ENCODE peak calls at places on chromosomes 12 and 14, in nine cellular contexts. E, V, W, J, T, B, O, L and Y are unnamed samples.
A peak's percentile ranks its signal among the peaks of the same experiment; 100 is the strongest.

GRCh38 chr12:47779301-47779942 is 6.4 kb downstream of the SLC48A1 start:
- DNase-seq in E (peak; percentile 94), V (peak; percentile 91), W (peak; percentile 92), J (peak; percentile 99), T (peak; percentile 91), B (peak; percentile 53), O (peak; percentile 61), L (peak; percentile 69), Y (peak; percentile 93)

GRCh38 chr12:104320627-104321024 is 17.1 kb downstream of the EID3 start:
- DNase-seq in E (no peak), V (no peak), W (no peak), J (no peak), T (no peak), B (no peak), O (no peak), L (no peak), Y (no peak)

GRCh38 chr14:68215628-68216027 is 396.0 kb downstream of the RAD51B start:
- DNase-seq in E (no peak), V (no peak), W (no peak), J (no peak), T (no peak), B (peak; percentile 57), O (no peak), L (no peak), Y (no peak)

GRCh38 chr12:11130999-11131398 is 3.4 kb downstream of the TAS2R30 start:
- DNase-seq in E (no peak), V (no peak), W (no peak), J (no peak), T (no peak), B (no peak), O (no peak), L (no peak), Y (no peak)

GRCh38 chr14:77421241-77421640 is 2.1 kb downstream of the NOXRED1 start:
- DNase-seq in E (no peak), V (no peak), W (no peak), J (no peak), T (no peak), B (no peak), O (no peak), L (no peak), Y (no peak)

GRCh38 chr12:53459097-53459496 is 7.2 kb downstream of the PCBP2 start:
- DNase-seq in E (no peak), V (no peak), W (no peak), J (no peak), T (no peak), B (no peak), O (no peak), L (no peak), Y (no peak)

GRCh38 chr12:89373772-89374572 is 21.7 kb upstream of the DUSP6 start:
- DNase-seq in E (peak; percentile 68), V (no peak), W (no peak), J (no peak), T (peak; percentile 52), B (no peak), O (no peak), L (no peak), Y (no peak)

GRCh38 chr14:32933943-32934890 is 4.5 kb upstream of the NPAS3 start:
- DNase-seq in E (peak; percentile 70), V (no peak), W (no peak), J (peak; percentile 66), T (no peak), B (no peak), O (no peak), L (no peak), Y (no peak)

GRCh38 chr14:85564841-85565527 is 35.0 kb downstream of the FLRT2 start:
- DNase-seq in E (no peak), V (no peak), W (no peak), J (no peak), T (no peak), B (no peak), O (no peak), L (no peak), Y (no peak)

GRCh38 chr12:89862511-89863331 is 154.1 kb upstream of the ATP2B1 start:
- DNase-seq in E (no peak), V (peak; percentile 42), W (no peak), J (no peak), T (peak; percentile 58), B (peak; percentile 79), O (no peak), L (no peak), Y (no peak)

GRCh38 chr12:3207174-3207573 is 130.0 kb downstream of the TSPAN9 start:
- DNase-seq in E (no peak), V (no peak), W (no peak), J (no peak), T (no peak), B (no peak), O (no peak), L (no peak), Y (no peak)

GRCh38 chr12:114918535-114919233 is 234.7 kb upstream of the TBX3 start:
- DNase-seq in E (no peak), V (peak; percentile 62), W (no peak), J (no peak), T (no peak), B (no peak), O (no peak), L (peak; percentile 93), Y (no peak)

GRCh38 chr12:2825133-2825532 is 9.7 kb downstream of the NRIP2 start:
- DNase-seq in E (no peak), V (no peak), W (no peak), J (no peak), T (no peak), B (no peak), O (no peak), L (no peak), Y (no peak)

GRCh38 chr12:67323007-67323406 is 53.8 kb downstream of the CAND1 start:
- DNase-seq in E (no peak), V (no peak), W (no peak), J (no peak), T (no peak), B (no peak), O (no peak), L (no peak), Y (no peak)
- TF ChIP-seq POLR2AphosphoS5 in E (no peak), V (no peak), W (no peak), J (no peak), T (no peak), B (no peak), O (no peak), L (no peak), Y (no peak)

DNA sequence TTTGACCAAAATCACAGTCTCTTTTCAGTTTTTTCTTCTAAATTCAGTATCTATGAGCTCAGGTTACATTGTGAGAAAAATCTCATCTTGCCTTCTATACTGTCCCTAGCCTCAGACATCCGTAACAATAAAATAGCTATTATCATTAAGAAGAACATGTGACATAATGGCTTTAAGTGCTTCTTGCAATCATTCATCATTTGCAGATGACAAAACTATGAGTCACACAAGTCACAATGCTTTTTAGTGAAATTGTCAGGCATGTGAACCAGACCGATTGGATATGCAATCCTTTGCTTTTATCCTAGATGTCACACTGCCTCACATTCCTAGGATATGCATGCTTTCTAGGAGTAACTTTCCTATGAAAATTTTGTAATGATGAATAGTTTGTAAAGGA is 313.1 kb downstream of the SLC6A15 start:
- DNase-seq in E (no peak), V (no peak), W (no peak), J (no peak), T (no peak), B (no peak), O (peak; percentile 46), L (no peak), Y (no peak)
- H3K27ac ChIP-seq in E (no peak overlapping the region), V (no peak overlapping the region), W (no peak overlapping the region), J (no peak overlapping the region), T (no peak overlapping the region), B (no peak overlapping the region), O (no peak overlapping the region), L (no peak overlapping the region), Y (no peak overlapping the region)

GRCh38 chr12:120190985-120191480 is 3.5 kb downstream of the GCN1 start:
- DNase-seq in E (no peak), V (no peak), W (no peak), J (no peak), T (no peak), B (no peak), O (no peak), L (no peak), Y (no peak)

GRCh38 chr12:120196363-120196762 is 1.8 kb upstream of the GCN1 start:
- DNase-seq in E (no peak), V (no peak), W (no peak), J (no peak), T (no peak), B (no peak), O (no peak), L (no peak), Y (no peak)

GRCh38 chr12:120194226-120194533 is 335 bp downstream of the GCN1 start:
- DNase-seq in E (no peak), V (no peak), W (no peak), J (no peak), T (no peak), B (no peak), O (no peak), L (no peak), Y (no peak)

GRCh38 chr12:120197542-120197887 is 3.0 kb upstream of the GCN1 start:
- DNase-seq in E (no peak), V (no peak), W (no peak), J (no peak), T (no peak), B (no peak), O (no peak), L (no peak), Y (no peak)

DNA sequence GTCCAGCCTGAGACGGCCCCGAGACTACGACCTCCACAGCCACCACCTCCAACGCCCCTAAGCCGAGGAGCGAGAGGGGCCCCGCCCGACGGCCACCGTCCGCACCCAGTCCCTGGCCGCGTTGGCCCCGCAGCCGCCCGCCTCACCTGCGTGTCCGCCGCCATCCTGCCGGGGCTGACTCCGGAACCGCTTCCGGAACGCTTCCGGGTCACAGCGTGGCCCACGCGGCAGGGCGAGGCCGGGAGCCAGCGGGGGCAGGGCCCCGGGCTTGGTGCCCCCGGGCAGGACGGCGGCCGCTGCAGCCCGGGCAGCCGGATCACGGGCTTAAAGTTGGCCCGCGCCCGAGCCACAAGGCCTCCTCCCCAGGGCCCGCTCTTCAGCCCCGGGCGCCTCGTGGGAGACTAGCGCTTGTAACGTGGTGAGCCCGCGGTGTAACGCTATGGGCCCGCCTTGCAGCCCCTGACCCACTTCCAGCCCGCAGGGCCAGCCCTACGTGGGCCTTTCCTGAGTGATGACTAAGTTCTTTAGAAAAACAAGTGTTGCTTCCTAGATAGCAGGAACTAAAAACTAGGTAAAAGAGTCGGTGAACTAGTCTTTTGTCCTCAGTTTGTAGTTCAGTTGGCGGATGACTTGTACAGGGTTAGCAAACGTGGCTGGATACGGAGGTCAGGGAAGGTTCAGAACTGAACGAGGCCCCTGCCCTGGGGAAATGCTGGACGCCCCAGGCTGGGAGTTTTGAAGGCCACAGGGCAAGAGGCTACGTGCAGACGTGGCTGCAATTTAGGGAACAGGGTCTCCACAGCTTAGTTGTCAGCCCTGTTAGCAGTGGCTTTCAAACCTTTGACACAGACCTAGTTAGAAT is at the start of gene GCN1:
- DNase-seq in E (peak; percentile 88), V (peak; percentile 87), W (peak; percentile 88), J (peak; percentile 94), T (peak; percentile 79), B (no peak), O (peak; percentile 47), L (peak; percentile 78), Y (peak; percentile 79)
- TF ChIP-seq POLR2A in E (peak; percentile 49), V (peak; percentile 79), W (no peak), J (peak; percentile 93), T (peak; percentile 79), B (peak; percentile 96), O (peak; percentile 89), L (peak; percentile 92), Y (peak; percentile 31)

DNA sequence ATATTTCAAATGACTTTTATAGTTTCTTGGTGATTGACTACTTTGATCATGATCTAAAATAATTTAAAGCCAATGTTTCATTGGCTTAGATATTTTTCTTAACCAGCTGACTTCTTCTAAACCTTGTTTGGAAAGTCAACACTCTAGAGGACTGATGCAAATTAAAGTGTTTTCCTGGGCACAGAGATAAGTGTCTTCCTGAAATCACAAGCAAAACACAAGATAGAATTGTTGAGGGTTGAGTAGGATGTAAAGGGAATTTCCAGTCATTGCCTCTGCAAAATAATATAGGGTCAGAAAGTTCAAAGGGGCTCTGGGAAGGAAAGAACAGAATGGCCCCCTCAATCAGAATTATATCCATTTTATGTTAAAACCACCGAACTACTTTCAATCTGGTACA is 156.3 kb upstream of the LRIG3 start:
- DNase-seq in E (no peak), V (no peak), W (no peak), J (no peak), T (no peak), B (no peak), O (no peak), L (no peak), Y (no peak)
- TF ChIP-seq POLR2AphosphoS5 in E (no peak), V (no peak), W (no peak), J (no peak), T (no peak), B (no peak), O (no peak), L (no peak), Y (no peak)